ENCODE peak calls at places on chromosome 19, in seven cellular contexts. M is retinal pigment epithelial cell; D is CD8-positive, alpha-beta T cell; L is psoas muscle; Y is HCT116; E is PC-9; O is neural progenitor cell. K is an unnamed sample.

GRCh38 chr19:51439021-51439465 is 19.2 kb downstream of the SIGLEC8 start:
- DNase-seq in O (peak; percentile 26), M (no peak), Y (no peak), D (peak; percentile 23), L (no peak), E (no peak), K (no peak)

GRCh38 chr19:46299004-46299509 is 2.2 kb downstream of the HIF3A start:
- DNase-seq in O (no peak), M (peak; percentile 74), L (peak; percentile 90), E (peak; percentile 98), Y (peak; percentile 45), D (no peak), K (peak; percentile 59)

GRCh38 chr19:2507109-2507508 is 31.2 kb downstream of the GADD45B start:
- DNase-seq in E (peak; percentile 55), D (peak; percentile 26), Y (peak; percentile 75), O (no peak), L (no peak), M (no peak), K (no peak)

GRCh38 chr19:44611812-44612295 is 1.5 kb upstream of the IGSF23 start:
- DNase-seq in D (no peak), M (no peak), E (no peak), O (no peak), Y (no peak), L (no peak), K (no peak)

GRCh38 chr19:29521291-29522075 is 4.3 kb upstream of the VSTM2B start:
- DNase-seq in O (no peak), M (no peak), Y (no peak), D (no peak), E (no peak), L (no peak), K (no peak)

GRCh38 chr19:1251233-1251502 is 2.8 kb downstream of the MIDN start:
- DNase-seq in D (no peak), M (no peak), L (no peak), E (no peak), O (peak; percentile 60), Y (no peak), K (no peak)

GRCh38 chr19:6501740-6502648 is at the start of gene TUBB4A:
- DNase-seq in Y (no peak), M (no peak), E (no peak), D (peak; percentile 38), O (peak; percentile 56), L (peak; percentile 40), K (no peak)

GRCh38 chr19:39303373-39304184 is 7.4 kb downstream of the IFNL1 start:
- DNase-seq in D (no peak), M (no peak), E (no peak), L (no peak), O (peak; percentile 31), Y (no peak), K (no peak)

GRCh38 chr19:18629166-18630088 is 7.4 kb upstream of the KLHL26 start:
- DNase-seq in L (peak; percentile 59), D (no peak), Y (no peak), E (no peak), O (peak; percentile 42), M (no peak), K (no peak)

GRCh38 chr19:750640-751423 is at the start of gene MISP:
- DNase-seq in M (no peak), O (no peak), Y (no peak), D (no peak), E (peak; percentile 97), L (no peak), K (no peak)

GRCh38 chr19:18399008-18399407 is 1.6 kb upstream of the LRRC25 start:
- DNase-seq in M (no peak), E (peak; percentile 66), O (no peak), L (no peak), D (no peak), Y (no peak), K (no peak)

GRCh38 chr19:57302020-57302465 is 18.2 kb upstream of the ZNF543 start:
- DNase-seq in L (peak; percentile 74), M (no peak), O (no peak), Y (no peak), E (peak; percentile 89), D (no peak), K (no peak)

GRCh38 chr19:49347835-49348234 is 12.6 kb downstream of the CD37 start:
- DNase-seq in D (no peak), M (no peak), L (no peak), O (peak; percentile 72), E (no peak), Y (peak; percentile 81), K (no peak)

GRCh38 chr19:38676023-38676877 is 28.8 kb downstream of the ACTN4 start:
- DNase-seq in M (no peak), Y (no peak), O (no peak), D (no peak), L (no peak), E (no peak), K (no peak)

GRCh38 chr19:15934332-15935078 is at the start of gene CYP4F11:
- DNase-seq in M (no peak), L (peak; percentile 63), Y (peak; percentile 75), O (no peak), E (peak; percentile 98), D (no peak), K (peak; percentile 21)

GRCh38 chr19:27776020-27776419 is 1436.9 kb downstream of the UQCRFS1 start:
- DNase-seq in D (no peak), M (no peak), Y (no peak), L (no peak), O (no peak), E (peak; percentile 9), K (no peak)

GRCh38 chr19:29263305-29264080 is 50.5 kb upstream of the UQCRFS1 start:
- DNase-seq in Y (no peak), D (peak; percentile 58), E (peak; percentile 36), L (peak; percentile 51), M (no peak), O (peak; percentile 78), K (no peak)

GRCh38 chr19:14406645-14407331 is 12.4 kb downstream of the DDX39A start:
- DNase-seq in L (no peak), Y (no peak), O (no peak), E (no peak), D (no peak), M (no peak), K (no peak)

GRCh38 chr19:14407889-14408640 is 11.1 kb downstream of the DDX39A start:
- DNase-seq in O (no peak), D (no peak), E (no peak), M (no peak), Y (no peak), L (no peak), K (no peak)

GRCh38 chr19:14404322-14404721 is 14.8 kb downstream of the DDX39A start:
- DNase-seq in O (no peak), M (no peak), L (no peak), D (no peak), E (no peak), Y (no peak), K (no peak)

GRCh38 chr19:14405380-14405757 is 13.8 kb downstream of the DDX39A start:
- DNase-seq in Y (no peak), L (no peak), E (no peak), O (peak; percentile 73), M (no peak), D (no peak), K (no peak)

GRCh38 chr19:14405758-14406644 is 13.1 kb downstream of the DDX39A start:
- DNase-seq in O (peak; percentile 99), Y (peak; percentile 89), E (peak; percentile 89), D (peak; percentile 86), M (peak; percentile 69), L (peak; percentile 88), K (no peak)
- H3K4me3 ChIP-seq in O (peak overlapping the region; percentile 36), Y (no peak overlapping the region), E (peak overlapping the region; percentile 37), D (no peak overlapping the region), M (peak overlapping the region; percentile 33), L (peak overlapping the region; percentile 52), K (no peak overlapping the region)

DNA sequence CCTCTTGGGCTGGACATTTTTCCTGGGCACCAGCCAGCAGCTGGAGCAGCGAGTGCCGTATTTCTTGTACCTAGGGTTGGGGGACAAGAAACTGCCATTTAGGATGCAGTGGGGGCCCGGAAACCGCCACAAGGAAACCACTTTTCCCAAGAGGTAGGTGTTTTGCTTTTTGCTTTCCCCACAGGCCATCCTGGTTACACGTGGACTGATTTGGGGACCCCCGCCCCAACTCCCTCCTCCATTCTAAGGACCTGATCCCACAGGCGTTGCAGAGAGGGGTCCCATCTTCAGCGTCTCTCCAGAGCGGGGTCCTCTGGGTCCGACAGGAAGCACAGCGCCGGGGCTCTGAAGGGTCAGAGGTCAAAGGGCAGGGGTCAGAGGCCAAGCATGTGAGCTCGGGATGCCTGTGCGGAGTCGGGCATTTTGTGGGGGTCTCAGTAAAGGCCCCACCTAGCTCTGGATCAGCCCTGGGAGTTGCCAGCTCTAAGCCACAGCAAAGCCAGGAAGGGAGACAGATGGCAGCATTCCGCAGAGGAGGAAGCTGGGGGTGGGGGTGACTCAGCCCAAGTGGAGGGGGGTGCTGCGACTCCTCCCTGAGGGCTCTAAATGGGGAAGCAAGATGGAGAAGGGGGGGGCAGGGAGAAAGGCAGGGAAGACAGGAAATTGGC is 4.3 kb downstream of the ZGLP1 start:
- DNase-seq in O (no peak), Y (no peak), D (no peak), L (peak; percentile 32), E (no peak), M (no peak), K (no peak)
- TF ChIP-seq CTCF in O (no peak), Y (no peak), D (no peak), L (no peak), E (no peak), M (no peak), K (no peak)

DNA sequence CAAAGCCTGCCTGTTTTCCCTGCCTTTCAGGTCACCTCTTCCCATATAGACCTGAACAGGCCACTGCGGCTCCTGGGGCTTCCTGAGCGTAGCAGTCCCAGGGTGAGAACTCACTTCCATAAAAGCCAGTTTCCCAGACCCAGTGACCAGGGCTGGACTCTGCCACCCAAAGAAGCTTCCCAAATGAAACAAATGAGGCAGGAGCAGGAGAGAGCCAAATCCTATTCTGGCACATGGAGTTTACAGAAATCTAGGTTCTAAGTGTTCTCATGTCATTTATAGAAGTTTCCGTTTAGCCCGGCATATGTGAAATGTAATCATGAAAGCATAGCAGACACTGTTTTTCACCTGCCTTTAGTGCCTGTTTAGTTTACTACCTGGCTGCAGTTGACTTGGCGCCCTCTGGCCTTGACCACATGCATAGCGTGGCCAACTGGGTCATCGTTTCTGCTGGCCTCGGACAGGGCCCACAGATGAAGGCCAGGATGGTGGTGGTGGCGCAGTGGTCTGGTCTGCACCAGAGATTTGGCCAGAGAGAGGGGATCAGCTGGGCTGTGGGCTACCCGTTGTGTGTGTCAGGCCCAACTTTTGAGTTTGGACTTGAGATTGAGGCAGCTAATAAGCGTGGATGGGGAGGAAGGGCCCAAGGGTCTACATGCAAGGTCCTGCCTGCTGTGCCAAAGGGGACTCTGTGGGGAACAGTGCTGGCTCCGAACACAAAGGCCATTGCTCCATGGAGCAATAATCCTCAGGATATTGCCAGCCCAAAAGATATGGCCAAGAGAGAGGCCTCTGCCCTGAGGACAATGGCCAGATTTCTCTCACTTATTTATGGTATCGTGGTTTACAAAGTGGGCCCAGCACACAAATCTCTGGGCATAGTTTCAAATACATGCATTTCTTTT is 43.3 kb downstream of the NFIX start:
- DNase-seq in L (no peak), Y (no peak), D (no peak), O (no peak), E (no peak), M (no peak), K (no peak)
- H3K4me3 ChIP-seq in L (no peak overlapping the region), Y (no peak overlapping the region), D (no peak overlapping the region), O (no peak overlapping the region), E (no peak overlapping the region), M (no peak overlapping the region), K (no peak overlapping the region)

DNA sequence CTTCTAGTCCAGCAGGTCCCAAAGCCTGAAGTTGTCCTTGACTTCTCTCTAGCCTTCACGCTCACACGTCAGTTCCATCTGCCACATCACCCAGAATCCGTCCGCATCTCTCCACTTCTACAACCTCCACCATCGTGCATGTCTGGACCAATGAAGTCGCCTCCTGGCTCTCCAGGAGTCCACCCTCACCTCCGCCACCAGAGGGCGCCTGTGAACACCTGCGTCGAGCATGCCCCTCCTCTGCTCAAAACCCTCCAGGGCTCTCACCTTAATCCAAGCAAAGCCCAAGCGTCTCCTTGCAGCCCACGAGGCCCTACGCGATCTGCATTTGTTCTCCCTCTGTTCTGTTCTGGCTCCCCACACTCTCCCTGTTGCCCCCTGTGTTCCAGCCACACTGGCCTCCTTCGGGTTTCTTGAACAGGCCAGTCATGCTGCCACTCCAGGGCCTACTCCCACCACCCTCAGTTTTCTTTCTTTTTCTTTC is 3.7 kb downstream of the USHBP1 start:
- DNase-seq in L (peak; percentile 83), E (peak; percentile 88), D (peak; percentile 90), O (peak; percentile 89), Y (peak; percentile 81), M (no peak), K (no peak)
- TF ChIP-seq CTCF in L (peak; percentile 93), E (peak; percentile 96), D (peak; percentile 69), O (peak; percentile 90), Y (peak; percentile 93), M (peak; percentile 84), K (peak; percentile 85)

K was measured in kidney epithelial cell.